ENCODE peak calls at places on chromosomes 12 and 14, in six cellular contexts. I, A, C, X, V and Q are unnamed samples.

GRCh38 chr12:89179983-89180382 is 172.3 kb downstream of the DUSP6 start:
- DNase-seq in I (peak; percentile 64), V (no peak), C (peak; percentile 53), X (peak; percentile 73), A (peak; percentile 86), Q (no peak)

GRCh38 chr12:50986961-50987737 is 34.8 kb downstream of the HIGD1C start:
- DNase-seq in X (peak; percentile 58), C (peak; percentile 49), I (peak; percentile 67), V (peak; percentile 57), A (peak; percentile 75), Q (peak; percentile 79)

GRCh38 chr12:119069029-119069731 is 87.8 kb downstream of the SRRM4 start:
- DNase-seq in I (no peak), A (no peak), X (no peak), V (no peak), C (no peak), Q (no peak)

GRCh38 chr12:56115329-56115728 is 1.1 kb upstream of the RPL41 start:
- DNase-seq in A (peak; percentile 65), I (no peak), X (peak; percentile 41), C (no peak), V (no peak), Q (no peak)

GRCh38 chr12:99978152-99978551 is 6.6 kb downstream of the ANKS1B start:
- DNase-seq in A (no peak), C (no peak), X (no peak), I (no peak), V (no peak), Q (no peak)

GRCh38 chr12:2354151-2354991 is 301.6 kb downstream of the CACNA1C start:
- DNase-seq in I (no peak), X (no peak), A (no peak), V (no peak), C (peak; percentile 76), Q (no peak)

GRCh38 chr14:61505815-61506809 is 184.7 kb downstream of the PRKCH start:
- DNase-seq in I (no peak), A (no peak), V (no peak), C (no peak), X (peak; percentile 89), Q (no peak)

GRCh38 chr12:14540801-14541462 is 26.8 kb downstream of the PLBD1 start:
- DNase-seq in X (no peak), V (no peak), A (no peak), I (no peak), C (no peak), Q (no peak)

GRCh38 chr12:114238808-114239207 is 167.1 kb downstream of the TBX5 start:
- DNase-seq in V (no peak), I (no peak), A (peak; percentile 53), C (no peak), X (no peak), Q (no peak)

GRCh38 chr12:30926243-30927209 is at the start of gene TSPAN11:
- DNase-seq in C (no peak), V (no peak), I (peak; percentile 56), A (peak; percentile 81), X (peak; percentile 13), Q (no peak)

GRCh38 chr12:29216797-29217583 is 67.9 kb downstream of the FAR2 start:
- DNase-seq in C (no peak), A (peak; percentile 53), I (no peak), X (no peak), V (no peak), Q (no peak)

GRCh38 chr14:100902295-100902694 is 1.2 kb downstream of the RTL1 start:
- DNase-seq in V (no peak), I (no peak), A (no peak), X (no peak), C (no peak), Q (no peak)

GRCh38 chr14:81331229-81332026 is 68.7 kb downstream of the STON2 start:
- DNase-seq in I (no peak), A (no peak), X (no peak), C (no peak), V (no peak), Q (no peak)

GRCh38 chr14:95895720-95896119 is 19.1 kb downstream of the TUNAR start:
- DNase-seq in X (no peak), I (no peak), V (peak; percentile 26), A (peak; percentile 31), C (no peak), Q (no peak)

GRCh38 chr12:48998497-48999353 is 450 bp downstream of the DDN start:
- DNase-seq in C (peak; percentile 54), X (peak; percentile 40), I (no peak), A (peak; percentile 65), V (no peak), Q (peak; percentile 72)

GRCh38 chr14:23380197-23381016 is 3.6 kb downstream of the CMTM5 start:
- DNase-seq in C (peak; percentile 36), I (no peak), X (no peak), A (no peak), V (no peak), Q (no peak)

GRCh38 chr14:76773956-76774355 is 12.7 kb downstream of the VASH1 start:
- DNase-seq in X (no peak), A (no peak), V (no peak), C (no peak), I (no peak), Q (no peak)

GRCh38 chr14:33922125-33922524 is 28.7 kb downstream of the EGLN3 start:
- DNase-seq in V (no peak), A (no peak), I (no peak), X (peak; percentile 27), C (no peak), Q (no peak)

GRCh38 chr12:78239566-78239965 is 408.9 kb downstream of the NAV3 start:
- DNase-seq in A (peak; percentile 24), I (no peak), X (no peak), V (no peak), C (no peak), Q (no peak)

GRCh38 chr14:102088012-102088792 is 1.4 kb upstream of the HSP90AA1 start:
- DNase-seq in A (peak; percentile 49), I (peak; percentile 73), V (peak; percentile 53), X (no peak), C (peak; percentile 28), Q (peak; percentile 76)

GRCh38 chr12:24608637-24609285 is 340.1 kb downstream of the BCAT1 start:
- DNase-seq in X (peak; percentile 64), C (no peak), I (no peak), A (no peak), V (no peak), Q (no peak)

GRCh38 chr12:48929551-48929950 is 4.3 kb upstream of the FKBP11 start:
- DNase-seq in I (no peak), V (no peak), A (no peak), C (no peak), X (no peak), Q (no peak)

GRCh38 chr14:79947440-79947839 is 263.9 kb downstream of the DIO2 start:
- DNase-seq in V (no peak), X (no peak), A (no peak), C (no peak), I (no peak), Q (no peak)

GRCh38 chr12:810635-811415 is 58.4 kb downstream of the WNK1 start:
- DNase-seq in V (peak; percentile 24), I (no peak), C (no peak), X (no peak), A (peak; percentile 31), Q (no peak)

GRCh38 chr14:23492618-23493272 is 23.2 kb downstream of the NGDN start:
- DNase-seq in C (no peak), I (no peak), V (no peak), A (peak; percentile 53), X (no peak), Q (no peak)

GRCh38 chr12:124842800-124843510 is 20.7 kb downstream of the SCARB1 start:
- DNase-seq in V (no peak), I (no peak), A (no peak), C (peak; percentile 21), X (no peak), Q (no peak)

GRCh38 chr12:112908548-112908947 is 1.8 kb downstream of the OAS1 start:
- DNase-seq in A (peak; percentile 10), I (no peak), C (no peak), V (peak; percentile 22), X (no peak), Q (no peak)

GRCh38 chr14:104865631-104866441 is 768 bp downstream of the CEP170B start:
- DNase-seq in X (peak; percentile 59), C (no peak), I (peak; percentile 88), A (peak; percentile 89), V (peak; percentile 21), Q (peak; percentile 79)

GRCh38 chr12:52837341-52837741 is 3.2 kb upstream of the KRT79 start:
- DNase-seq in V (no peak), C (no peak), A (peak; percentile 87), I (no peak), X (peak; percentile 82), Q (no peak)

GRCh38 chr12:131204416-131205311 is 251.0 kb downstream of the ADGRD1 start:
- DNase-seq in A (no peak), V (no peak), I (peak; percentile 47), X (no peak), C (no peak), Q (no peak)